ENCODE peak calls at places on chromosomes 6 and 20, in six cellular contexts. H, K, F, W, N and I are unnamed samples.

GRCh38 chr20:43583982-43584432 is 6.7 kb upstream of the IFT52 start:
- DNase-seq in H (peak; percentile 95), K (peak; percentile 92), F (no peak), W (peak; percentile 94), N (no peak), I (peak; percentile 95)

GRCh38 chr6:41025966-41026365 is 13.1 kb downstream of the UNC5CL start:
- DNase-seq in H (no peak), K (no peak), F (no peak), W (no peak), N (no peak), I (no peak)

GRCh38 chr6:26183237-26183580 is 96.0 kb downstream of the HFE start:
- DNase-seq in H (no peak), K (no peak), F (no peak), W (no peak), N (no peak), I (no peak)

GRCh38 chr6:11263185-11263817 is 30.8 kb upstream of the NEDD9 start:
- DNase-seq in H (peak; percentile 44), K (peak; percentile 62), F (peak; percentile 86), W (peak; percentile 81), N (no peak), I (peak; percentile 80)

GRCh38 chr20:62007127-62007647 is 58.5 kb downstream of the TAF4 start:
- DNase-seq in H (no peak), K (no peak), F (no peak), W (no peak), N (no peak), I (no peak)

GRCh38 chr6:52000064-52000463 is 87.3 kb downstream of the PKHD1 start:
- DNase-seq in H (no peak), K (no peak), F (no peak), W (no peak), N (no peak), I (no peak)

GRCh38 chr6:5818959-5819358 is 187.8 kb downstream of the NRN1 start:
- DNase-seq in H (no peak), K (no peak), F (no peak), W (no peak), N (no peak), I (no peak)

GRCh38 chr6:141451508-141452353 is 681.0 kb upstream of the GJE1 start:
- DNase-seq in H (no peak), K (peak; percentile 50), F (peak; percentile 50), W (peak; percentile 79), N (peak; percentile 3), I (peak; percentile 81)

GRCh38 chr20:20820104-20820503 is 107.7 kb upstream of the RALGAPA2 start:
- DNase-seq in H (peak; percentile 68), K (no peak), F (peak; percentile 40), W (peak; percentile 30), N (peak; percentile 34), I (no peak)

GRCh38 chr6:41939091-41939847 is 2.3 kb downstream of the CCND3 start:
- DNase-seq in H (no peak), K (no peak), F (no peak), W (peak; percentile 70), N (no peak), I (peak; percentile 20)

GRCh38 chr6:109455161-109455501 is 441 bp downstream of the MICAL1 start:
- DNase-seq in H (no peak), K (peak; percentile 27), F (peak; percentile 22), W (peak; percentile 46), N (no peak), I (no peak)

GRCh38 chr6:30485236-30485635 is 4.1 kb upstream of the HLA-E start:
- DNase-seq in H (peak; percentile 52), K (no peak), F (no peak), W (no peak), N (no peak), I (no peak)

GRCh38 chr6:37507690-37508421 is 8.2 kb upstream of the CCDC167 start:
- DNase-seq in H (no peak), K (no peak), F (no peak), W (no peak), N (no peak), I (no peak)

GRCh38 chr6:42013134-42013516 is 37.2 kb upstream of the TAF8 start:
- DNase-seq in H (no peak), K (peak; percentile 57), F (no peak), W (peak; percentile 53), N (no peak), I (peak; percentile 72)

GRCh38 chr20:48605364-48606116 is 222.3 kb downstream of the PREX1 start:
- DNase-seq in H (no peak), K (no peak), F (no peak), W (no peak), N (no peak), I (no peak)

GRCh38 chr6:150857062-150857905 is 8.2 kb upstream of the MTHFD1L start:
- DNase-seq in H (peak; percentile 15), K (peak; percentile 89), F (peak; percentile 99), W (peak; percentile 95), N (peak; percentile 72), I (peak; percentile 100)

GRCh38 chr6:85126448-85127178 is 323.3 kb upstream of the NT5E start:
- DNase-seq in H (peak; percentile 52), K (peak; percentile 32), F (peak; percentile 75), W (peak; percentile 80), N (peak; percentile 47), I (no peak)

DNA sequence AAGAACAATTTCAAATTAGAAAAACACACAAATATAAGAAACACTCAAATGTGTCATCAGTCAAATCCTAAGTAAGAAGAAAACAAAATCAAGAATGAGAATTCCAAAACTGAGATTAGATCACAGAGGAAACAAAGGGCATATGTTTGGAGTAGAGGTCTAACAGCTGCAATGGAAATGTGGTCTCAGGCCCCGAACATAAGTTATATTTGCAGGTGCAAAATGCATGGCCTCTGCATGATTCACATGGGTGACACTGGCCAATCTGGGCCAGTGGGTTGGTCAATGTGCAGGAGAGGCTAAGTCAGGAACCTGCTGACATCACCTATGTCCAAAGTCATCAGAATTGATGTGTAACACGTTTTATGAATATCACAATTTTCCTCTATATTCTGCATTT is 108.5 kb upstream of the MAP7 start:
- DNase-seq in H (no peak), K (no peak), F (peak; percentile 40), W (no peak), N (no peak), I (no peak)
- H3K27ac ChIP-seq in H (no peak overlapping the region), K (no peak overlapping the region), F (no peak overlapping the region), W (no peak overlapping the region), N (no peak overlapping the region), I (no peak overlapping the region)

DNA sequence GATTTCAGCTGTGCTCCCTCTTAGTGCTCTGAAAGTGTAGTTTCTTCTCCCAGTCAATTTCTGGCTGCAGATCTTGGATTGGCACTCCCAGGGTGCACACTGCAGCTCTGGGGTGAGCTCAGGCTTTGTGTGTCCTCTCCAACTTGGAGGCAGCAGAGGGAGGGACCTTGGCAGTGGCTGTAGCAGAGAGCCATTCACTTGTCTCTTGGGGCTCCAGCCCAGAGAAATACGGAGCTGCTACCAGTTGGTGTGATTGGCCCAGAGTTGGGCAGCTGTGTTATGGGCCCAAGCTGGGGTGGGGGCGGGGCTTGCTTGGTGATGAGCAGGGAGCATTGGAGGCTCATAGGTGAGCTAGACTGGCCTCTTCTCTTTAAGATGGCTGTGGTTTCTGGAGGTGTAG is 65.9 kb downstream of the KLHL32 start:
- DNase-seq in H (no peak), K (no peak), F (no peak), W (no peak), N (no peak), I (no peak)
- H2AFZ ChIP-seq in H (no peak overlapping the region), K (no peak overlapping the region), F (no peak overlapping the region), W (no peak overlapping the region), N (no peak overlapping the region), I (no peak overlapping the region)

DNA sequence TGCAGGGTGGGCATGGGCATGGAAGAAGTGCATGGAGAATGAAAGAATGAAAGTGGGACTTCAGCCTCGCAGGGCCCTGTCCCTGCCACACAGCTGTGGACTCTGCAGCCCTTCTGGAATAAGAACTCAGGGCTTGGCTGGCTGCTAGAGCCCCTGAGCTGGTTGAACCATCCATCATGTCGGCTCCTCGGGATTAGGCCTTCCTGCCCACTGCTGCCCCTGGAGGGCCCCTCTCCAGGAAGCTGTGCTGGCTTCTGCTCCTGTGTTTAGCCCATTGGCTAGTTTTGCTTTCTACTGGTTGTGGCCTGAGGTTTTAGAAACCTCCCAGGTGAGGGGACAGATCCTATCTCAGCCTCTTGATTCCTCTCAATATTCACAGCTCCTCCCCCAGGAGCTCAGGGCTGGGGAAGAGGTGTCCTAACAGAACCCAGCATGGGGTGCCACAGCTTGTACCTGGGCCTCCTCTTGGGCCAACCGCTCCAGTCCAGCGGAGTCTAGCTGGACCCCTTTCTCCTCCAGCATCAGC is 7.9 kb downstream of the AARS2 start:
- DNase-seq in H (no peak), K (no peak), F (no peak), W (no peak), N (no peak), I (no peak)
- H3K27ac ChIP-seq in H (no peak overlapping the region), K (no peak overlapping the region), F (no peak overlapping the region), W (no peak overlapping the region), N (no peak overlapping the region), I (no peak overlapping the region)

GRCh38 chr6:118739976-118740771 is 88.8 kb upstream of the CEP85L start:
- DNase-seq in H (no peak), K (peak; percentile 33), F (peak; percentile 56), W (no peak), N (no peak), I (peak; percentile 66)

GRCh38 chr6:118736351-118736750 is 85.0 kb upstream of the CEP85L start:
- DNase-seq in H (no peak), K (no peak), F (no peak), W (no peak), N (no peak), I (no peak)

GRCh38 chr6:118735320-118735719 is 83.9 kb upstream of the CEP85L start:
- DNase-seq in H (peak; percentile 12), K (no peak), F (peak; percentile 49), W (no peak), N (no peak), I (no peak)
- H2AFZ ChIP-seq in H (no peak overlapping the region), K (no peak overlapping the region), F (no peak overlapping the region), W (no peak overlapping the region), N (no peak overlapping the region), I (no peak overlapping the region)

GRCh38 chr20:32232487-32232886 is 24.8 kb downstream of the POFUT1 start:
- DNase-seq in H (no peak), K (no peak), F (no peak), W (no peak), N (no peak), I (no peak)
- H3K27ac ChIP-seq in H (no peak overlapping the region), K (no peak overlapping the region), F (no peak overlapping the region), W (no peak overlapping the region), N (no peak overlapping the region), I (no peak overlapping the region)

GRCh38 chr6:68007717-68008116 is 627.4 kb upstream of the ADGRB3 start:
- DNase-seq in H (no peak), K (no peak), F (no peak), W (no peak), N (no peak), I (no peak)

GRCh38 chr6:68012822-68013221 is 622.3 kb upstream of the ADGRB3 start:
- DNase-seq in H (no peak), K (no peak), F (no peak), W (no peak), N (no peak), I (no peak)

DNA sequence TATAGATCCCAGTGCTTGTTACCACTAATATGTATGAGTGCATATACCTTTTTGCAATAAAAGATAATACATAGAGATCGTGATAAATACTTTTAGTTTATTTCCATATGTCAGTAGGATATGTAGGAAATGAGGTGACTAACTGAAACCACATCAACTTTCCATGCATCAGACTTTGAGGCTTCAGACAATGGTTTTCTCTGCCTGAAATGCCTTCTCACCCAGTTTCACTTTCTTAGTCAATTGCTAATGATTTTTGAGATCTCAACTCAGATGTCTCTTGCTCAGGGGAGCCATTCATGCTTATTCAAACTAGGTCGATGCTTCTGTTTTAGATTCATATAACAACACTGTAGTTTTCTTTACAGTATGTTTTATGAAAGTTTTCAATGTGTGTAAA is 626.6 kb upstream of the ADGRB3 start:
- DNase-seq in H (no peak), K (no peak), F (no peak), W (no peak), N (no peak), I (peak; percentile 36)
- H2AFZ ChIP-seq in H (no peak overlapping the region), K (no peak overlapping the region), F (no peak overlapping the region), W (no peak overlapping the region), N (no peak overlapping the region), I (no peak overlapping the region)